ENCODE peak calls at places on chromosomes 2 and 18, in six cellular contexts. C is T47D, D is NCI-H1417, F is GM10248, P is activated B cell treated with CpG ODN at 0.5 μM for 24 hours, V is cardiac muscle cell. M is an unnamed sample.

GRCh38 chr18:33440384-33441043 is at the start of gene CCDC178:
- DNase-seq in P (no peak), C (no peak), V (peak; percentile 78), F (peak; percentile 8), D (no peak), M (peak; percentile 21)

GRCh38 chr2:10329880-10330699 is 27.4 kb downstream of the HPCAL1 start:
- DNase-seq in F (no peak), V (no peak), C (no peak), P (no peak), D (no peak), M (no peak)

GRCh38 chr2:60549250-60550150 is 4.0 kb downstream of the BCL11A start:
- DNase-seq in V (peak; percentile 69), D (peak; percentile 84), F (no peak), C (no peak), P (peak; percentile 57), M (no peak)

GRCh38 chr2:209451209-209451822 is 27.5 kb downstream of the MAP2 start:
- DNase-seq in C (no peak), V (no peak), P (no peak), D (no peak), F (no peak), M (no peak)

GRCh38 chr2:210955591-210955990 is 399.2 kb downstream of the CPS1 start:
- DNase-seq in D (no peak), V (no peak), C (no peak), F (no peak), P (no peak), M (no peak)

GRCh38 chr2:6181525-6182270 is 489.5 kb downstream of the SOX11 start:
- DNase-seq in F (no peak), V (no peak), P (no peak), C (no peak), D (no peak), M (no peak)

GRCh38 chr2:102764083-102764482 is 2.3 kb downstream of the TMEM182 start:
- DNase-seq in F (no peak), D (no peak), V (no peak), P (no peak), C (no peak), M (no peak)

GRCh38 chr2:175187378-175187777 is 5.9 kb upstream of the ATP5MC3 start:
- DNase-seq in F (no peak), V (peak; percentile 25), P (no peak), D (no peak), C (no peak), M (peak; percentile 34)

GRCh38 chr2:4980989-4981388 is 711.2 kb upstream of the SOX11 start:
- DNase-seq in D (no peak), V (no peak), F (no peak), C (no peak), P (no peak), M (no peak)

GRCh38 chr2:197191177-197191947 is 119.2 kb downstream of the ANKRD44 start:
- DNase-seq in V (peak; percentile 62), P (no peak), F (peak; percentile 43), C (peak; percentile 19), D (peak; percentile 40), M (peak; percentile 42)

GRCh38 chr2:20422679-20423271 is 24.1 kb upstream of the RHOB start:
- DNase-seq in D (peak; percentile 18), V (no peak), C (no peak), F (peak; percentile 39), P (no peak), M (no peak)

GRCh38 chr2:168545439-168546082 is 89.5 kb downstream of the CERS6 start:
- DNase-seq in P (no peak), C (peak; percentile 4), V (peak; percentile 22), D (no peak), F (no peak), M (no peak)

GRCh38 chr2:44974064-44974715 is 32.7 kb downstream of the SIX3 start:
- DNase-seq in D (peak; percentile 80), V (peak; percentile 64), C (peak; percentile 23), P (no peak), F (no peak), M (no peak)

GRCh38 chr2:144671695-144672094 is 151.8 kb upstream of the ZEB2 start:
- DNase-seq in C (no peak), D (no peak), P (no peak), F (no peak), V (no peak), M (no peak)

GRCh38 chr2:70706026-70706795 is 61.8 kb downstream of the ADD2 start:
- DNase-seq in V (no peak), D (no peak), C (no peak), F (no peak), P (no peak), M (no peak)

GRCh38 chr2:27312152-27312551 is 3.9 kb upstream of the UCN start:
- DNase-seq in P (no peak), V (no peak), F (no peak), C (no peak), D (no peak), M (no peak)

GRCh38 chr2:190186238-190186637 is 123.7 kb upstream of the MSTN start:
- DNase-seq in C (no peak), F (no peak), P (no peak), D (no peak), V (no peak), M (no peak)

GRCh38 chr2:127154396-127154795 is 47.4 kb upstream of the BIN1 start:
- DNase-seq in P (no peak), D (no peak), F (no peak), V (no peak), C (no peak), M (no peak)

GRCh38 chr2:207115715-207116364 is 49.9 kb downstream of the KLF7 start:
- DNase-seq in D (no peak), P (no peak), V (no peak), F (no peak), C (no peak), M (no peak)

GRCh38 chr2:228344531-228344930 is 163.0 kb upstream of the SPHKAP start:
- DNase-seq in D (no peak), C (no peak), P (no peak), V (no peak), F (no peak), M (no peak)

GRCh38 chr2:15942711-15943345 is 2.5 kb downstream of the MYCN start:
- DNase-seq in F (no peak), D (no peak), V (peak; percentile 26), P (no peak), C (no peak), M (peak; percentile 40)

GRCh38 chr18:41484069-41484468 is 471.0 kb upstream of the PIK3C3 start:
- DNase-seq in P (no peak), F (no peak), C (no peak), D (no peak), V (no peak), M (no peak)

GRCh38 chr2:188785515-188785914 is 188.7 kb upstream of the COL3A1 start:
- DNase-seq in P (no peak), D (no peak), V (no peak), F (no peak), C (no peak), M (no peak)

GRCh38 chr2:58047969-58048368 is 1.4 kb downstream of the VRK2 start:
- DNase-seq in D (no peak), C (no peak), P (no peak), V (no peak), F (no peak), M (no peak)

GRCh38 chr18:6661692-6662415 is 67.7 kb upstream of the ARHGAP28 start:
- DNase-seq in C (no peak), P (no peak), V (peak; percentile 12), D (no peak), F (no peak), M (no peak)

GRCh38 chr2:128282246-128282975 is 36.3 kb downstream of the HS6ST1 start:
- DNase-seq in P (no peak), F (no peak), D (no peak), V (no peak), C (no peak), M (no peak)

GRCh38 chr2:75003773-75004172 is 45.3 kb downstream of the POLE4 start:
- DNase-seq in P (no peak), F (no peak), C (no peak), V (no peak), D (no peak), M (no peak)

GRCh38 chr2:88866756-88867155 is 175.3 kb downstream of the RPIA start:
- DNase-seq in F (no peak), C (no peak), P (no peak), V (peak; percentile 12), D (no peak), M (no peak)

GRCh38 chr2:16828044-16828827 is 162.6 kb upstream of the CYRIA start:
- DNase-seq in F (no peak), C (no peak), P (no peak), D (no peak), V (peak; percentile 4), M (no peak)

GRCh38 chr2:191114403-191114886 is 36.3 kb downstream of the STAT4 start:
- DNase-seq in F (peak; percentile 48), V (no peak), P (no peak), D (no peak), C (no peak), M (peak; percentile 43)

GRCh38 chr2:144011553-144011952 is 508.4 kb downstream of the ZEB2 start:
- DNase-seq in P (no peak), F (no peak), V (no peak), D (no peak), C (no peak), M (no peak)

M was measured in GM13977.